ENCODE peak calls at places on chromosomes 3 and 15, in nine cellular contexts. L, U, X, Z, P, T, N, W and J are unnamed samples.

GRCh38 chr3:178043084-178043483 is 493.2 kb upstream of the KCNMB2 start:
- DNase-seq in L (peak; percentile 48), U (no peak), X (no peak), Z (no peak), P (no peak), T (no peak), N (no peak), W (no peak), J (no peak)

GRCh38 chr3:80244390-80244789 is 476.6 kb upstream of the ROBO1 start:
- DNase-seq in L (peak; percentile 65), U (no peak), X (no peak), Z (no peak), P (peak; percentile 52), T (no peak), N (no peak), W (no peak), J (no peak)

GRCh38 chr3:40864146-40864782 is 335.0 kb upstream of the CTNNB1 start:
- DNase-seq in L (no peak), U (no peak), X (no peak), Z (no peak), P (no peak), T (no peak), N (no peak), W (no peak), J (no peak)

GRCh38 chr3:46811615-46812236 is 51.5 kb downstream of the MYL3 start:
- DNase-seq in L (no peak), U (no peak), X (no peak), Z (peak; percentile 47), P (no peak), T (no peak), N (peak; percentile 38), W (no peak), J (no peak)

GRCh38 chr3:32246079-32246675 is 7.7 kb downstream of the CMTM8 start:
- DNase-seq in L (no peak), U (no peak), X (no peak), Z (no peak), P (no peak), T (no peak), N (no peak), W (no peak), J (no peak)

GRCh38 chr3:159763466-159764210 is 225.0 kb upstream of the IL12A start:
- DNase-seq in L (peak; percentile 86), U (peak; percentile 62), X (peak; percentile 90), Z (peak; percentile 81), P (peak; percentile 67), T (peak; percentile 83), N (peak; percentile 83), W (peak; percentile 88), J (peak; percentile 64)

GRCh38 chr15:70378126-70379031 is 280.7 kb upstream of the TLE3 start:
- DNase-seq in L (no peak), U (peak; percentile 52), X (no peak), Z (peak; percentile 34), P (no peak), T (no peak), N (no peak), W (no peak), J (no peak)

GRCh38 chr3:59313365-59313764 is 263.5 kb upstream of the CFAP20DC start:
- DNase-seq in L (peak; percentile 49), U (peak; percentile 54), X (no peak), Z (no peak), P (no peak), T (peak; percentile 31), N (peak; percentile 42), W (peak; percentile 21), J (peak; percentile 27)

GRCh38 chr3:61594978-61595687 is 33.8 kb downstream of the PTPRG start:
- DNase-seq in L (peak; percentile 55), U (no peak), X (no peak), Z (no peak), P (no peak), T (peak; percentile 62), N (no peak), W (no peak), J (no peak)

GRCh38 chr3:70064194-70064787 is 64.8 kb downstream of the SAMMSON start:
- DNase-seq in L (peak; percentile 64), U (no peak), X (no peak), Z (no peak), P (peak; percentile 47), T (peak; percentile 40), N (no peak), W (peak; percentile 51), J (peak; percentile 54)

GRCh38 chr3:57582470-57583168 is 14.5 kb downstream of the ARF4 start:
- DNase-seq in L (no peak), U (no peak), X (no peak), Z (no peak), P (no peak), T (no peak), N (no peak), W (peak; percentile 28), J (no peak)
- TF ChIP-seq CTCF in L (no peak), U (no peak), X (peak; percentile 33), Z (no peak), P (no peak), T (no peak), N (no peak), W (no peak), J (peak; percentile 51)

GRCh38 chr15:74442604-74443003 is 8.8 kb upstream of the SEMA7A start:
- DNase-seq in L (no peak), U (no peak), X (peak; percentile 65), Z (no peak), P (peak; percentile 37), T (no peak), N (no peak), W (no peak), J (no peak)

GRCh38 chr15:74442063-74442462 is 8.3 kb upstream of the SEMA7A start:
- DNase-seq in L (no peak), U (no peak), X (peak; percentile 34), Z (no peak), P (peak; percentile 10), T (no peak), N (peak; percentile 10), W (no peak), J (no peak)

GRCh38 chr15:74441248-74441939 is 7.6 kb upstream of the SEMA7A start:
- DNase-seq in L (no peak), U (no peak), X (peak; percentile 54), Z (no peak), P (peak; percentile 29), T (no peak), N (peak; percentile 24), W (no peak), J (no peak)

GRCh38 chr15:74438206-74438605 is 4.4 kb upstream of the SEMA7A start:
- DNase-seq in L (no peak), U (no peak), X (no peak), Z (no peak), P (no peak), T (no peak), N (no peak), W (no peak), J (no peak)

DNA sequence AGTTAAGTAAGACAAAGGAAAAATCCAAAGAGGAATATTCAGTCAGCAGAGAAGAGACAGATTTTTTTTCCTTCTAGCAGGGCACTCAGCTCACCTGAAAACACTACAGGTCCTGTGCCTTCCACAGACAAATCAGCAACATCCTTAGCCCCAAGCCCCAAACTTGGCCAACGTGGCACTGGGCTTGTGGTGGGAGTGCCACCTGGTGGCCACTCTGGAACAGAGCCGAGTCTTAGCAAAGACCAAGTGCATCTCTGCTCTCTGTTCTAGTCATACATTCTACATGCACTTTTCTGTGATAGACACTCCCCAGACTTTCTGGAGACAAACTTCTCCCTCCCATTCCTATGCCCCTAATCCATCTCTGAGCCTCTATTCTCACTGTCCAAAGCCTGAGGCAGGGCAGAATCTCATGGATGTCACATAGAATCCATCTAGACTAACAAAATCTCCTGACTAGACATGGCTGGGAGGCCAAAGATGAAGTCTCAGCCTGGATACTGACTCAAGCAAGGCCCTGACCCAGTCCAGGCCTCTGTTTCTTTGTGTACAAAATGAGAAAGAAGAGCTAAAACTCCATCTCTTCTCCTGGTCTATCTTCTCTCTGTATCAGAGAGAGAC is 5.0 kb upstream of the SEMA7A start:
- DNase-seq in L (peak; percentile 81), U (peak; percentile 77), X (no peak), Z (peak; percentile 81), P (peak; percentile 89), T (peak; percentile 74), N (peak; percentile 65), W (peak; percentile 64), J (peak; percentile 66)
- TF ChIP-seq CTCF in L (peak; percentile 96), U (peak; percentile 85), X (peak; percentile 100), Z (peak; percentile 84), P (peak; percentile 92), T (peak; percentile 94), N (peak; percentile 93), W (peak; percentile 90), J (peak; percentile 97)

DNA sequence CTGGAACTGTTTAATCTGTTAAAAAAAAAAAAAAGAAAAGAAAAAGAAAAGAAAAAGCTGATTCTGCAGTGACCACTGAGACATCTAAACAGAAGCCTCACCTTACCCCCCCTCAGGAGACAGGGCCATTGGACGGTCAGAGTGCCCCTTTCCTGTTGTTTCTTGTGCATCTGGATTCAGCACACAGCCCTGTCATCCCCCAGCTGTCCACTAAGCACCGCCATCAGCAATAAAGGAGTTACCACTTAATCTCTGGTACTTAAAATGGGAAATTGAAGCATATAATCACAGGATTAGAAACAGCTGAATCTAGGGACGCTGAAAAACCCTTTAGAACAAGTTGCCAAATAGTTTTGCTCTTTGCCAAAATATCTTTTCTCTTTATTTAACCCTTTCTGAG is 62.5 kb downstream of the TRIM69 start:
- DNase-seq in L (no peak), U (no peak), X (no peak), Z (no peak), P (peak; percentile 48), T (no peak), N (no peak), W (peak; percentile 19), J (no peak)
- TF ChIP-seq CTCF in L (peak; percentile 38), U (peak; percentile 29), X (peak; percentile 50), Z (no peak), P (no peak), T (no peak), N (no peak), W (no peak), J (peak; percentile 38)

DNA sequence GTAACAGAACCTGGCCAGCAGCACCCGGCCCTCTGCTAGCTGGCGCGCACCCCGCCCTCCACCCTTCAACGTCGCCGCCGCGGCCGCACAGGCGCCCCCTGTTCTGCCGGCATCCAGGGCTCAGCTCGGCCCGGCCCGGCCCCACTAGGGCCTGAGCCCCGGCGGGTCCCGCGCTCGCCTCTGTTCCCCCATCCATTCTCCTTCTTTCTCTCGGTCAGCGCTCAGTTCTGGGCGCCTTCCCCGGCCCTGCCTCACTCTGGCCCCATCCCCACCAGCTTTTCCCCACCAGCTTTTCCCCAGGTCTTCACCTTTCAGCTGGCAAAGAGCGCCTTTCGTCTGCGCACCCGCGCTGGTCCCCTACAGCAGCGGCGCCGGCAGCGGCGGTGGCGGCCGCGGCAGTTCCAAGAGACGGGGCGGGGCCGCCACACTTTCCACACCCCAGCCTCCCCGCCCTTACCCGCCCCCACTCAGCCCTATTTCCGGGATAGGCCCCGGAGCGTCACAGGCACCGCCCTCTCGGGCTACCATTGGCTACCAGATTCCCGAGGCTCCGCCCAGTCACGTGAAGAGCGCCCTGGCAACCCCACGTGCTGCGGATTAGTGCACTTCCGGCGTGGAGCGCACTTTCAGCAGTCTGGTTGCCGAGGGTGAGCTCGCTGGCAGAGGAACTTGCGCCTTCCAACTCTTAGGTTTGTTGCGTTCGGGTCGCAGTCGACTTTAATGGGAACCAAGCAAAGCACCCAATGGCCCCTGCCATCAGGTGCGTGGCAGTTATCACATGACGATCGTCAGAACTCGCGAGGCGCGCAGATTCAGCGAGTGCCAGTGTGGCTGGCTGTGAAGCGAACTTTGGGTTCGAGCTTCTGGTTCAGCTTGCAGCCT is at the start of gene EIF5A2:
- DNase-seq in L (peak; percentile 97), U (peak; percentile 90), X (peak; percentile 96), Z (peak; percentile 67), P (peak; percentile 96), T (peak; percentile 94), N (peak; percentile 94), W (peak; percentile 93), J (peak; percentile 79)
- TF ChIP-seq CTCF in L (no peak), U (no peak), X (no peak), Z (no peak), P (no peak), T (no peak), N (no peak), W (no peak), J (no peak)

GRCh38 chr15:82750831-82751181 is 41.1 kb upstream of the AP3B2 start:
- DNase-seq in L (peak; percentile 17), U (no peak), X (no peak), Z (no peak), P (no peak), T (no peak), N (no peak), W (peak; percentile 18), J (no peak)
- TF ChIP-seq CTCF in L (no peak), U (no peak), X (peak; percentile 31), Z (no peak), P (no peak), T (no peak), N (no peak), W (no peak), J (peak; percentile 34)